ENCODE peak calls at places on chromosomes 6 and 20, in four cellular contexts. D is transverse colon; H is psoas muscle; K is effector memory CD4-positive, alpha-beta T cell. E is an unnamed sample.

GRCh38 chr6:135182120-135182992 is 1.2 kb downstream of the MYB start:
- DNase-seq in H (peak; percentile 56), K (no peak), D (peak; percentile 47), E (peak; percentile 90)

GRCh38 chr6:3247255-3248146 is 11.2 kb upstream of the PSMG4 start:
- DNase-seq in D (peak; percentile 64), H (no peak), K (no peak), E (no peak)

GRCh38 chr6:148530394-148530923 is 187.8 kb downstream of the SASH1 start:
- DNase-seq in H (no peak), K (no peak), D (no peak), E (no peak)

GRCh38 chr20:51862796-51863195 is 60.5 kb upstream of the SALL4 start:
- DNase-seq in K (no peak), D (no peak), H (no peak), E (no peak)

GRCh38 chr20:51184289-51184688 is 161.4 kb upstream of the KCNG1 start:
- DNase-seq in K (no peak), H (no peak), D (no peak), E (no peak)

GRCh38 chr6:149905911-149906371 is 8.0 kb upstream of the RAET1E start:
- DNase-seq in K (no peak), D (no peak), H (no peak), E (no peak)

GRCh38 chr6:29965873-29966601 is 23.7 kb downstream of the HLA-A start:
- DNase-seq in H (peak; percentile 90), D (peak; percentile 91), K (peak; percentile 65), E (peak; percentile 91)

GRCh38 chr6:141483561-141484061 is 649.1 kb upstream of the GJE1 start:
- DNase-seq in K (peak; percentile 32), D (peak; percentile 47), H (no peak), E (no peak)

GRCh38 chr20:33662172-33662571 is at the start of gene C20orf144:
- DNase-seq in H (no peak), K (no peak), D (no peak), E (peak; percentile 59)

GRCh38 chr6:95216560-95216959 is 360.8 kb upstream of the MANEA start:
- DNase-seq in D (no peak), K (no peak), H (no peak), E (no peak)

GRCh38 chr6:146361367-146361924 is 182.2 kb upstream of the RAB32 start:
- DNase-seq in H (no peak), D (no peak), K (no peak), E (no peak)

GRCh38 chr6:44730771-44731391 is 343.4 kb downstream of the CDC5L start:
- DNase-seq in H (no peak), D (no peak), K (no peak), E (no peak)

GRCh38 chr6:160510199-160510598 is 153.9 kb downstream of the LPA start:
- DNase-seq in H (no peak), K (no peak), D (no peak), E (no peak)

GRCh38 chr6:11772109-11772830 is 6.3 kb downstream of the ADTRP start:
- DNase-seq in D (no peak), K (no peak), H (no peak), E (no peak)

GRCh38 chr6:69832558-69832957 is 33.8 kb upstream of the COL19A1 start:
- DNase-seq in H (no peak), D (no peak), K (no peak), E (no peak)
- H3K4me3 ChIP-seq in H (no peak overlapping the region), D (no peak overlapping the region), K (no peak overlapping the region), E (no peak overlapping the region)

GRCh38 chr6:33875141-33875581 is 71.4 kb upstream of the MLN start:
- DNase-seq in K (no peak), H (peak; percentile 34), D (no peak), E (peak; percentile 18)
- H3K27me3 ChIP-seq in K (no peaks in the 10 kb centered on the region), H (no peaks in the 10 kb centered on the region), D (peaks cover 3% of the 10 kb centered on the region), E (no peaks in the 10 kb centered on the region)

DNA sequence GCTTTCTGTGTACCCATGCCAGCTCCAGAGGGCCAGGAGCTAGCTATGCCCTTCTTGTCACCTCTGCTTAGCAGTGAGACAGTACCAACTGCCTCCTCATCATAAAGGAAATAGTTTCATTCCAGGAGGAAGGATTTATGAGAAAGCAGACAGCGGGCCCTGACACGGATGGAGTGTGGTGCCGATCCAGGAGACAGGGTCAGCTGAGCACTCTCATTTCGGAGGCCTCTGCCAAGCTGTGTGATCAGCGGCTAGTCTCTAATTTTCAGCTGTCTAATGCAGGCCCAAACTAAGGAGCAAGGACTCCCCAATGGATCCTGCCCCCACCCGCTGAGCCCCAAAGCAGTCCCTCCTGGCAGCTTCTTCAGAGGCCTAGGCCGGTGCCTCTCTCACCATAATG is 103.1 kb downstream of the LRFN2 start:
- DNase-seq in K (no peak), D (no peak), H (no peak), E (no peak)
- H3K27ac ChIP-seq in K (no peak overlapping the region), D (no peak overlapping the region), H (no peak overlapping the region), E (no peak overlapping the region)

GRCh38 chr6:143632894-143633293 is 44.9 kb upstream of the PHACTR2 start:
- DNase-seq in H (no peak), D (no peak), K (no peak), E (no peak)
- H3K4me3 ChIP-seq in H (no peak overlapping the region), D (no peak overlapping the region), K (no peak overlapping the region), E (no peak overlapping the region)

DNA sequence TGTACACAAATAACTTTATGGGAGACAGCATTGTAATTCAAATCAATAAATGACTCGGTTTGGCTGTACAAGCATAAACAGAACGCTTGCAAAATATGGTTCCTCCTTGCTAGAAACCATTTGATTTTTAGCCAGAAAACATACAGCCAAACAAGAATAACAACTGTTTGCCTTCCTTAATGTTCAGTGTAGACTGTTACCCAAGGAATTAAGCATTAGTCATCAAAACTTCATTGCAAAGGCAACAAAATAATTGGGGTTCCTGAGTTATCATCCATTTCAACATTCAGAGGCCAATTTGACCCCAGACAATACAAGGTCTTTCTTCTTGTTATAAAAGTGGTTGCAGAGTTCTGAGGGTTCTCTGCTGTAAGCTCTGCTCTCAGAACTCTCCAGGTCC is 125.0 kb downstream of the BFSP1 start:
- DNase-seq in H (no peak), K (no peak), D (no peak), E (no peak)
- H3K27me3 ChIP-seq in H (no peaks in the 10 kb centered on the region), K (no peaks in the 10 kb centered on the region), D (no peaks in the 10 kb centered on the region), E (peaks cover 6% of the 10 kb centered on the region)

GRCh38 chr6:47248446-47248845 is 61.3 kb downstream of the TNFRSF21 start:
- DNase-seq in D (no peak), K (no peak), H (no peak), E (no peak)

GRCh38 chr6:47246556-47246955 is 63.1 kb downstream of the TNFRSF21 start:
- DNase-seq in H (no peak), D (no peak), K (no peak), E (no peak)

GRCh38 chr6:47250302-47250701 is 59.4 kb downstream of the TNFRSF21 start:
- DNase-seq in D (no peak), H (no peak), K (no peak), E (no peak)

GRCh38 chr6:47245745-47246371 is 63.8 kb downstream of the TNFRSF21 start:
- DNase-seq in H (no peak), K (no peak), D (no peak), E (no peak)

DNA sequence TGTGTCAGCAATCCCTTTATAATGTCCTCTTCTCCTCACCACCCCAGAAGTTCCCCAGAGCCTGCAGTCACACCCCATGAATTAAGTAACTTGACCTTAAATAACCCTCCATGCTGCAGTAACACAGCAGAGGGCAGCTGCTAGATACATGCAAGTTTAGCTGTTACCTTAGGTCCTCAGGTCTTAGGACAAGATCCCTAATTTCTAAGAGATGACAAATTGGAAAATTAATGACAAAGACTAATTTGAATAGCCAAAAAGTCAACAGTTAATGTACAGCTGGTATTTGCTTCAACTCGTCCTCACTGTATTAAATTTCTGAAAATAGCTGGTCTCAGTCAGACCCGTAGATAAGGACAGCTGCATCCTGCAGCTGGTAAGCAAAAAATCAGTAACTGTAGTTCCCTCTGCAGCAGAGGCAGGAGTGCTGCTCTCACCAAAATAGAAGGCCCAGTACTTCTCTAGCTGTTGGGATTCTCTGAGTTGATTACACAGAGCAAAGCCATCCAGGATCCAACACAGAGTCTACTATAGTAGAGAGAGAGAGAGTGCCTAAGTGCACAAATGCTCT is 62.4 kb downstream of the TNFRSF21 start:
- DNase-seq in D (no peak), H (no peak), K (no peak), E (no peak)
- H3K27ac ChIP-seq in D (peak overlapping the region; percentile 61), H (no peak overlapping the region), K (no peak overlapping the region), E (no peak overlapping the region)

GRCh38 chr6:112252571-112253504 is 1.5 kb downstream of the LAMA4 start:
- DNase-seq in D (no peak), K (no peak), H (no peak), E (no peak)
- H3K4me3 ChIP-seq in D (peak overlapping the region; percentile 42), K (no peak overlapping the region), H (peak overlapping the region; percentile 85), E (peak overlapping the region; percentile 53)

DNA sequence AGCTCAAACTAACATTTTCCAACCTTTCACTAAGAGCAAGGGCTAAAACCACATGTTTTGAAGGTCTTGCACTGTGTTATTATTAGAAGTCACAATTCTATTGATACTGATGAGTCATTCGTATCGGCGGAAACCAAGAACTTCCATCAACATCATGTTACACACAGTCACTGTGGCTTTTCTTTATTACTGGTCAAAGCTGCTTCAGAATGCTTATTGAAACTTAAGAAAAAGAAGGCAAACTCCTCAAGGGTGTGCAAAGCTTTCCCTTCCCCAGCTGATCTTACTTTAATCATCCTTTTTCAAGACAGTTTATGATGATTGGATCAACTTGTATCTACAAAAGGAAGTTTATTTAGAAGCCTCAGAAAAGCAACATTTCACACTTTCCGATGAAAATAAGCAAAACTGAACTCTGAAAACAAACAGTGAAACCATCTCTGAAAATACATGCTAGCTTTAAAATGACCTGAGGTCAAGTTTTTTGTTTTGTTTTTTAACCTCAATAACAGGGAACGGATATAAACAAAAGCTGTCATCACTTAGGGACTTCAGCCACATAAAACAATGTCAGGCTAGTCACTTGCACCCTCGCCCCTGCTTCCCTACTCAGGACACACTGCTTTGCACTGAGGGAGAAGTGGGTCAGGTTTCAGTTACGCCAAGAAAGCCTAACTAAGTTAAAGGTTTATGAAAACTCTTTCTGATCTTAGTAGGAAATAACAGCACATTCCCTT is 11.7 kb downstream of the BACH2 start:
- DNase-seq in H (no peak), D (no peak), K (no peak), E (no peak)
- H3K27me3 ChIP-seq in H (no peaks in the 10 kb centered on the region), D (peaks cover 3% of the 10 kb centered on the region), K (no peaks in the 10 kb centered on the region), E (peaks cover 23% of the 10 kb centered on the region)

DNA sequence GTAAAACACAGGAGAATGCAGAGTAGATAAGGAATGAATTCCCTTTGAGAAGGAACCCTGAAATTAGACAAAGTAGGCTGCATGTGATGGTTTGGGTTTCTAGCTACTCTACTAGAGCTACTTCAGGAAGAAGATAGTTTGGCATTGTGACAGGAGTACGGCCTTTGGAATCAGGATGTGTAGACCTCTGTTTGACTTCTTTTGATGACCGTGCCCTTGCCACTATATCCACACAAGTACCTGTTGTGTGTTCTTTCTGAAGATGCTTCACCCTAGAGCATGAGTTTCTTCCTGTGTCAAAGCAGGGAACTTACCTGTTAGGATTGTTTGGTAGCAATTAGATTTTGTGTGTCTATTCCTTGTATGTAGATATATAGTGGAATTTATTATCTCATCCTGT is 41.7 kb downstream of the CD2AP start:
- DNase-seq in D (peak; percentile 42), K (no peak), H (no peak), E (no peak)
- H3K27ac ChIP-seq in D (peak overlapping the region; percentile 46), K (no peak overlapping the region), H (no peak overlapping the region), E (no peak overlapping the region)

GRCh38 chr6:27374824-27375612 is 13.5 kb upstream of the ZNF391 start:
- DNase-seq in D (peak; percentile 85), H (peak; percentile 82), K (peak; percentile 58), E (peak; percentile 88)
- H3K4me3 ChIP-seq in D (peak overlapping the region; percentile 83), H (peak overlapping the region; percentile 88), K (peak overlapping the region; percentile 66), E (peak overlapping the region; percentile 55)

E was measured in left lung.